ENCODE peak calls at places on chromosomes 5 and 9, in seven cellular contexts. One of them, this sample, is unnamed.

GRCh38 chr9:123426406-123426805 is 70.4 kb downstream of the CRB2 start:
- DNase-seq in H1: no peak
- DNase-seq in HCT116: no peak
- DNase-seq in GM12878: peak
- DNase-seq in SK-N-SH: no peak
- DNase-seq in HepG2: no peak
- DNase-seq in K562: no peak
- DNase-seq in this sample: peak

GRCh38 chr9:33374634-33375237 is 27.6 kb downstream of the AQP7 start:
- DNase-seq in H1: no peak
- DNase-seq in HCT116: peak
- DNase-seq in GM12878: no peak
- DNase-seq in SK-N-SH: peak
- DNase-seq in HepG2: peak
- DNase-seq in K562: peak
- DNase-seq in this sample: peak

GRCh38 chr5:138065102-138065501 is 18.7 kb upstream of the WNT8A start:
- DNase-seq in H1: peak
- DNase-seq in HCT116: no peak
- DNase-seq in GM12878: no peak
- DNase-seq in SK-N-SH: no peak
- DNase-seq in HepG2: no peak
- DNase-seq in K562: peak
- DNase-seq in this sample: peak

GRCh38 chr5:106171708-106172107 is 1499.0 kb downstream of the EFNA5 start:
- DNase-seq in H1: no peak
- DNase-seq in HCT116: no peak
- DNase-seq in GM12878: no peak
- DNase-seq in SK-N-SH: no peak
- DNase-seq in HepG2: no peak
- DNase-seq in K562: no peak
- DNase-seq in this sample: no peak

GRCh38 chr9:73176450-73176875 is 24.8 kb downstream of the ANXA1 start:
- DNase-seq in H1: no peak
- DNase-seq in HCT116: peak
- DNase-seq in GM12878: no peak
- DNase-seq in SK-N-SH: no peak
- DNase-seq in HepG2: no peak
- DNase-seq in K562: no peak
- DNase-seq in this sample: no peak

GRCh38 chr5:157963761-157964160 is 104.8 kb upstream of the CLINT1 start:
- DNase-seq in H1: no peak
- DNase-seq in HCT116: no peak
- DNase-seq in GM12878: no peak
- DNase-seq in SK-N-SH: no peak
- DNase-seq in HepG2: no peak
- DNase-seq in K562: no peak
- DNase-seq in this sample: no peak

GRCh38 chr5:174323878-174324281 is 278.4 kb downstream of the NSG2 start:
- DNase-seq in H1: no peak
- DNase-seq in HCT116: peak
- DNase-seq in GM12878: no peak
- DNase-seq in SK-N-SH: peak
- DNase-seq in HepG2: peak
- DNase-seq in K562: peak
- DNase-seq in this sample: peak

GRCh38 chr9:124852829-124853531 is at the start of gene WDR38:
- DNase-seq in H1: no peak
- DNase-seq in HCT116: peak
- DNase-seq in GM12878: no peak
- DNase-seq in SK-N-SH: peak
- DNase-seq in HepG2: peak
- DNase-seq in K562: peak
- DNase-seq in this sample: peak

GRCh38 chr5:14204785-14205321 is 61.7 kb downstream of the TRIO start:
- DNase-seq in H1: no peak
- DNase-seq in HCT116: no peak
- DNase-seq in GM12878: no peak
- DNase-seq in SK-N-SH: no peak
- DNase-seq in HepG2: peak
- DNase-seq in K562: no peak
- DNase-seq in this sample: no peak

GRCh38 chr5:167513383-167513782 is 778.1 kb upstream of the WWC1 start:
- DNase-seq in H1: no peak
- DNase-seq in HCT116: no peak
- DNase-seq in GM12878: no peak
- DNase-seq in SK-N-SH: peak
- DNase-seq in HepG2: no peak
- DNase-seq in K562: no peak
- DNase-seq in this sample: no peak

GRCh38 chr5:120614512-120614911 is 150.4 kb downstream of the PRR16 start:
- DNase-seq in H1: no peak
- DNase-seq in HCT116: no peak
- DNase-seq in GM12878: no peak
- DNase-seq in SK-N-SH: no peak
- DNase-seq in HepG2: no peak
- DNase-seq in K562: no peak
- DNase-seq in this sample: no peak

GRCh38 chr5:65151632-65152031 is 330.1 kb downstream of the ADAMTS6 start:
- DNase-seq in H1: no peak
- DNase-seq in HCT116: no peak
- DNase-seq in GM12878: no peak
- DNase-seq in SK-N-SH: no peak
- DNase-seq in HepG2: peak
- DNase-seq in K562: no peak
- DNase-seq in this sample: no peak

GRCh38 chr9:69260161-69260560 is 64.9 kb upstream of the ENTREP1 start:
- DNase-seq in H1: no peak
- DNase-seq in HCT116: no peak
- DNase-seq in GM12878: no peak
- DNase-seq in SK-N-SH: no peak
- DNase-seq in HepG2: no peak
- DNase-seq in K562: no peak
- DNase-seq in this sample: no peak

GRCh38 chr5:19771174-19771835 is 216.7 kb downstream of the CDH18 start:
- DNase-seq in H1: no peak
- DNase-seq in HCT116: no peak
- DNase-seq in GM12878: no peak
- DNase-seq in SK-N-SH: no peak
- DNase-seq in HepG2: no peak
- DNase-seq in K562: no peak
- DNase-seq in this sample: no peak

GRCh38 chr5:44275329-44275728 is 113.9 kb downstream of the FGF10 start:
- DNase-seq in H1: no peak
- DNase-seq in HCT116: no peak
- DNase-seq in GM12878: no peak
- DNase-seq in SK-N-SH: no peak
- DNase-seq in HepG2: no peak
- DNase-seq in K562: no peak
- DNase-seq in this sample: no peak

GRCh38 chr9:126545116-126545515 is 68.6 kb upstream of the LMX1B start:
- DNase-seq in H1: no peak
- DNase-seq in HCT116: no peak
- DNase-seq in GM12878: no peak
- DNase-seq in SK-N-SH: no peak
- DNase-seq in HepG2: no peak
- DNase-seq in K562: no peak
- DNase-seq in this sample: no peak

GRCh38 chr5:148796931-148797330 is 29.5 kb upstream of the ADRB2 start:
- DNase-seq in H1: no peak
- DNase-seq in HCT116: no peak
- DNase-seq in GM12878: no peak
- DNase-seq in SK-N-SH: no peak
- DNase-seq in HepG2: no peak
- DNase-seq in K562: no peak
- DNase-seq in this sample: no peak

GRCh38 chr5:31133488-31133887 is 60.0 kb upstream of the CDH6 start:
- DNase-seq in H1: no peak
- DNase-seq in HCT116: no peak
- DNase-seq in GM12878: no peak
- DNase-seq in SK-N-SH: no peak
- DNase-seq in HepG2: no peak
- DNase-seq in K562: no peak
- DNase-seq in this sample: no peak

GRCh38 chr9:16888594-16888993 is 18.1 kb upstream of the BNC2 start:
- DNase-seq in H1: no peak
- DNase-seq in HCT116: no peak
- DNase-seq in GM12878: no peak
- DNase-seq in SK-N-SH: no peak
- DNase-seq in HepG2: no peak
- DNase-seq in K562: no peak
- DNase-seq in this sample: no peak

GRCh38 chr9:16884952-16885513 is 14.6 kb upstream of the BNC2 start:
- DNase-seq in H1: no peak
- DNase-seq in HCT116: no peak
- DNase-seq in GM12878: no peak
- DNase-seq in SK-N-SH: peak
- DNase-seq in HepG2: no peak
- DNase-seq in K562: no peak
- DNase-seq in this sample: no peak

GRCh38 chr9:16883586-16883985 is 13.1 kb upstream of the BNC2 start:
- DNase-seq in H1: no peak
- DNase-seq in HCT116: no peak
- DNase-seq in GM12878: no peak
- DNase-seq in SK-N-SH: no peak
- DNase-seq in HepG2: no peak
- DNase-seq in K562: no peak
- DNase-seq in this sample: no peak

GRCh38 chr9:16884373-16884772 is 13.9 kb upstream of the BNC2 start:
- DNase-seq in H1: no peak
- DNase-seq in HCT116: no peak
- DNase-seq in GM12878: no peak
- DNase-seq in SK-N-SH: no peak
- DNase-seq in HepG2: no peak
- DNase-seq in K562: no peak
- DNase-seq in this sample: no peak

DNA sequence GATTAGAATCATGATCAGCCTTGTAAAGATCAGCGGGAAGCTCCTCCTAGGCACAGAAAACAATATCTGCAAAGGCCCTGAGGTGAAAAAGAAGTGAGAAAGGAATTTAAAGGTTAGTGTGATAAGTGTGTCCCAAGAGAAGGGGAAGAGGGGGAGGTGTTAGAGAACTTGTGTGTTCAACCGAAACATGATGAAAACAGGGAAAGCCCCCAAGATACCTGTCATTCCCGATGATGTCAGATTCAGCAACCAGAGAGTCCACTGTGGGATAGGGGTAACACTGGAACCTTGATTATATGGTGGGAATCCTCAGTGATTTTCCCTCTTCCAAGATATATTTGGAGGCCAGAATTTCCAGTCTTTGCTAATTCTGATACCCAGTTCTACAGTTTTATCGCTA is 15.4 kb upstream of the BNC2 start:
- DNase-seq in H1: no peak
- DNase-seq in HCT116: no peak
- DNase-seq in GM12878: no peak
- DNase-seq in SK-N-SH: no peak
- DNase-seq in HepG2: no peak
- DNase-seq in K562: no peak
- DNase-seq in this sample: no peak
- TF ChIP-seq JUND in H1: no peak
- TF ChIP-seq JUND in HCT116: no peak
- TF ChIP-seq JUND in GM12878: no peak
- TF ChIP-seq JUND in SK-N-SH: no peak
- TF ChIP-seq JUND in HepG2: no peak
- TF ChIP-seq JUND in K562: no peak
- TF ChIP-seq JUND in this sample: no peak

DNA sequence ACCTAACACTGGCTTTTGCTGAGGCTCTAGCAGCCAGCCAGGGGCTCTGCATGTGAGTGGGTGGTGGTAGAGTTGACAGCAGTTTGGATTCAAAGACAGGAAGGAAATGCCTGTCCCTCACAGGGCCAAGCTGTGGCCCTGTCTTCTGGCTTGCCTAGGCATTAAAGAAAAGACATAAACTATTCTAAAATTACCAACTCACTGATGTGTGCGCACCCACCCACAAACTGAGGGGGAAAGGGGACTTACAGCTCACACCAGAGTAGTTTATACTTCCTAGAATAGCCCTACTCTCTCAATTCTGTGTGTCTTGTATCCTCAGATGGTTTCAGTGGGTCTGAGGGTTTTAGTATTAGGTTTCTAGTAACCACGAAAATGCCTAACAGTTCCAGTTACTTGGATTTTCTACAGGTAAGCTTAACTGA is 18.3 kb upstream of the IL13 start:
- DNase-seq in H1: no peak
- DNase-seq in HCT116: no peak
- DNase-seq in GM12878: peak
- DNase-seq in SK-N-SH: no peak
- DNase-seq in HepG2: no peak
- DNase-seq in K562: no peak
- DNase-seq in this sample: no peak
- TF ChIP-seq JUND in H1: no peak
- TF ChIP-seq JUND in HCT116: no peak
- TF ChIP-seq JUND in GM12878: no peak
- TF ChIP-seq JUND in SK-N-SH: no peak
- TF ChIP-seq JUND in HepG2: no peak
- TF ChIP-seq JUND in K562: no peak
- TF ChIP-seq JUND in this sample: no peak

GRCh38 chr5:96228449-96228848 is 204.6 kb downstream of the PCSK1 start:
- DNase-seq in H1: no peak
- DNase-seq in HCT116: no peak
- DNase-seq in GM12878: no peak
- DNase-seq in SK-N-SH: no peak
- DNase-seq in HepG2: no peak
- DNase-seq in K562: no peak
- DNase-seq in this sample: no peak
- TF ChIP-seq JUND in H1: no peak
- TF ChIP-seq JUND in HCT116: no peak
- TF ChIP-seq JUND in GM12878: no peak
- TF ChIP-seq JUND in SK-N-SH: no peak
- TF ChIP-seq JUND in HepG2: no peak
- TF ChIP-seq JUND in K562: no peak
- TF ChIP-seq JUND in this sample: no peak

GRCh38 chr5:107457881-107458280 is 212.9 kb downstream of the EFNA5 start:
- DNase-seq in H1: no peak
- DNase-seq in HCT116: no peak
- DNase-seq in GM12878: no peak
- DNase-seq in SK-N-SH: no peak
- DNase-seq in HepG2: no peak
- DNase-seq in K562: no peak
- DNase-seq in this sample: no peak

GRCh38 chr5:107457138-107457537 is 213.6 kb downstream of the EFNA5 start:
- DNase-seq in H1: no peak
- DNase-seq in HCT116: no peak
- DNase-seq in GM12878: no peak
- DNase-seq in SK-N-SH: no peak
- DNase-seq in HepG2: no peak
- DNase-seq in K562: no peak
- DNase-seq in this sample: no peak

GRCh38 chr5:107458322-107458721 is 212.4 kb downstream of the EFNA5 start:
- DNase-seq in H1: no peak
- DNase-seq in HCT116: no peak
- DNase-seq in GM12878: no peak
- DNase-seq in SK-N-SH: no peak
- DNase-seq in HepG2: no peak
- DNase-seq in K562: no peak
- DNase-seq in this sample: no peak

GRCh38 chr5:107455111-107455544 is 215.6 kb downstream of the EFNA5 start:
- DNase-seq in H1: no peak
- DNase-seq in HCT116: no peak
- DNase-seq in GM12878: no peak
- DNase-seq in SK-N-SH: no peak
- DNase-seq in HepG2: no peak
- DNase-seq in K562: no peak
- DNase-seq in this sample: peak

GRCh38 chr5:107456281-107456715 is 214.4 kb downstream of the EFNA5 start:
- DNase-seq in H1: no peak
- DNase-seq in HCT116: no peak
- DNase-seq in GM12878: peak
- DNase-seq in SK-N-SH: no peak
- DNase-seq in HepG2: no peak
- DNase-seq in K562: no peak
- DNase-seq in this sample: no peak
- TF ChIP-seq JUND in H1: no peak
- TF ChIP-seq JUND in HCT116: no peak
- TF ChIP-seq JUND in GM12878: no peak
- TF ChIP-seq JUND in SK-N-SH: no peak
- TF ChIP-seq JUND in HepG2: no peak
- TF ChIP-seq JUND in K562: no peak
- TF ChIP-seq JUND in this sample: no peak